ENCODE peak calls at places on chromosome X, in four cellular contexts. One of them, this sample, is unnamed.

GRCh38 chrX:48511561-48511960 is 2.8 kb downstream of the PORCN start:
- DNase-seq in NB4: no peak
- DNase-seq in HL-60: no peak
- DNase-seq in NCI-H2029: no peak
- DNase-seq in this sample: no peak

GRCh38 chrX:104173841-104174240 is 7.6 kb downstream of the FAM199X start:
- DNase-seq in NCI-H2029: no peak
- DNase-seq in NB4: no peak
- DNase-seq in HL-60: no peak
- DNase-seq in this sample: no peak

GRCh38 chrX:79366888-79367749 is at the start of gene ITM2A:
- DNase-seq in NCI-H2029: no peak
- DNase-seq in NB4: peak
- DNase-seq in HL-60: no peak
- DNase-seq in this sample: no peak

GRCh38 chrX:65644621-65645287 is 22.7 kb upstream of the MSN start:
- DNase-seq in HL-60: no peak
- DNase-seq in NCI-H2029: peak
- DNase-seq in NB4: peak
- DNase-seq in this sample: no peak

GRCh38 chrX:68710870-68711576 is 63.6 kb downstream of the STARD8 start:
- DNase-seq in NB4: peak
- DNase-seq in NCI-H2029: no peak
- DNase-seq in HL-60: no peak
- DNase-seq in this sample: no peak

GRCh38 chrX:65677954-65678469 is 10.6 kb downstream of the MSN start:
- DNase-seq in HL-60: no peak
- DNase-seq in NB4: no peak
- DNase-seq in NCI-H2029: no peak
- DNase-seq in this sample: no peak

GRCh38 chrX:49184294-49185061 is 1.7 kb downstream of the PRICKLE3 start:
- DNase-seq in HL-60: no peak
- DNase-seq in NCI-H2029: peak
- DNase-seq in NB4: peak
- DNase-seq in this sample: no peak

GRCh38 chrX:9757366-9757765 is 8.3 kb downstream of the GPR143 start:
- DNase-seq in NCI-H2029: no peak
- DNase-seq in NB4: no peak
- DNase-seq in HL-60: no peak
- DNase-seq in this sample: no peak

GRCh38 chrX:140508958-140509357 is 4.1 kb upstream of the SOX3 start:
- DNase-seq in NCI-H2029: no peak
- DNase-seq in HL-60: no peak
- DNase-seq in NB4: no peak
- DNase-seq in this sample: no peak

GRCh38 chrX:43860646-43861370 is 21.4 kb downstream of the MAOB start:
- DNase-seq in NB4: no peak
- DNase-seq in HL-60: no peak
- DNase-seq in NCI-H2029: peak
- DNase-seq in this sample: no peak

GRCh38 chrX:69238153-69238959 is 73.1 kb upstream of the PJA1 start:
- DNase-seq in NCI-H2029: peak
- DNase-seq in HL-60: no peak
- DNase-seq in NB4: no peak
- DNase-seq in this sample: no peak

GRCh38 chrX:120560405-120560841 is 339 bp downstream of the CUL4B start:
- DNase-seq in NB4: peak
- DNase-seq in HL-60: no peak
- DNase-seq in NCI-H2029: no peak
- DNase-seq in this sample: no peak

GRCh38 chrX:151982217-151982616 is 7.7 kb upstream of the GABRE start:
- DNase-seq in NCI-H2029: peak
- DNase-seq in NB4: peak
- DNase-seq in HL-60: no peak
- DNase-seq in this sample: no peak

GRCh38 chrX:23333842-23334535 is 660 bp upstream of the PTCHD1 start:
- DNase-seq in NCI-H2029: no peak
- DNase-seq in HL-60: no peak
- DNase-seq in NB4: no peak
- DNase-seq in this sample: no peak

GRCh38 chrX:7025471-7025870 is 122.0 kb upstream of the STS start:
- DNase-seq in HL-60: no peak
- DNase-seq in NCI-H2029: no peak
- DNase-seq in NB4: no peak
- DNase-seq in this sample: no peak

GRCh38 chrX:10011261-10011931 is 44.2 kb downstream of the CLDN34 start:
- DNase-seq in NCI-H2029: no peak
- DNase-seq in HL-60: no peak
- DNase-seq in NB4: peak
- DNase-seq in this sample: no peak

GRCh38 chrX:18566748-18567147 is 105.2 kb downstream of the RS1 start:
- DNase-seq in NB4: no peak
- DNase-seq in NCI-H2029: no peak
- DNase-seq in HL-60: no peak
- DNase-seq in this sample: no peak

GRCh38 chrX:48558270-48558669 is 16.0 kb upstream of the RBM3 start:
- DNase-seq in HL-60: no peak
- DNase-seq in NCI-H2029: no peak
- DNase-seq in NB4: no peak
- DNase-seq in this sample: no peak

GRCh38 chrX:138995458-138995857 is 283.9 kb upstream of the FGF13 start:
- DNase-seq in NB4: no peak
- DNase-seq in NCI-H2029: no peak
- DNase-seq in HL-60: no peak
- DNase-seq in this sample: no peak

GRCh38 chrX:69741706-69742105 is 125.8 kb downstream of the EDA start:
- DNase-seq in NB4: no peak
- DNase-seq in NCI-H2029: no peak
- DNase-seq in HL-60: no peak
- DNase-seq in this sample: no peak

GRCh38 chrX:141278306-141278705 is 36.0 kb upstream of the SPANXC start:
- DNase-seq in NCI-H2029: no peak
- DNase-seq in NB4: peak
- DNase-seq in HL-60: no peak
- DNase-seq in this sample: no peak

GRCh38 chrX:107716816-107717700 is 58.5 kb downstream of the TSC22D3 start:
- DNase-seq in NCI-H2029: no peak
- DNase-seq in HL-60: peak
- DNase-seq in NB4: peak
- DNase-seq in this sample: no peak

GRCh38 chrX:112840382-112841113 is at the start of gene AMOT:
- DNase-seq in NCI-H2029: no peak
- DNase-seq in NB4: peak
- DNase-seq in HL-60: peak
- DNase-seq in this sample: no peak

GRCh38 chrX:11566814-11567213 is 98.9 kb downstream of the ARHGAP6 start:
- DNase-seq in HL-60: no peak
- DNase-seq in NCI-H2029: no peak
- DNase-seq in NB4: no peak
- DNase-seq in this sample: no peak

GRCh38 chrX:80512924-80513323 is 92.7 kb downstream of the TENT5D start:
- DNase-seq in NCI-H2029: no peak
- DNase-seq in NB4: no peak
- DNase-seq in HL-60: no peak
- DNase-seq in this sample: no peak

GRCh38 chrX:3244203-3244743 is 102.2 kb downstream of the MXRA5 start:
- DNase-seq in NCI-H2029: no peak
- DNase-seq in NB4: no peak
- DNase-seq in HL-60: no peak
- DNase-seq in this sample: no peak

GRCh38 chrX:75522565-75523411 is at the start of gene ZDHHC15:
- DNase-seq in NB4: peak
- DNase-seq in HL-60: no peak
- DNase-seq in NCI-H2029: no peak
- DNase-seq in this sample: peak

GRCh38 chrX:81957900-81958545 is 756.1 kb downstream of the SH3BGRL start:
- DNase-seq in NB4: peak
- DNase-seq in HL-60: no peak
- DNase-seq in NCI-H2029: no peak
- DNase-seq in this sample: no peak

GRCh38 chrX:136447308-136447707 is 40.4 kb upstream of the BRS3 start:
- DNase-seq in HL-60: no peak
- DNase-seq in NCI-H2029: no peak
- DNase-seq in NB4: no peak
- DNase-seq in this sample: no peak

GRCh38 chrX:131045786-131046185 is 12.4 kb upstream of the ARHGAP36 start:
- DNase-seq in HL-60: no peak
- DNase-seq in NCI-H2029: no peak
- DNase-seq in NB4: no peak
- DNase-seq in this sample: no peak

GRCh38 chrX:13476384-13476783 is 93.0 kb upstream of the EGFL6 start:
- DNase-seq in HL-60: no peak
- DNase-seq in NB4: no peak
- DNase-seq in NCI-H2029: no peak
- DNase-seq in this sample: no peak

GRCh38 chrX:112846787-112847186 is 6.2 kb upstream of the AMOT start:
- DNase-seq in HL-60: no peak
- DNase-seq in NCI-H2029: no peak
- DNase-seq in NB4: no peak
- DNase-seq in this sample: no peak

GRCh38 chrX:110286126-110286525 is 31.8 kb downstream of the AMMECR1 start:
- DNase-seq in HL-60: no peak
- DNase-seq in NB4: peak
- DNase-seq in NCI-H2029: no peak
- DNase-seq in this sample: no peak

GRCh38 chrX:83508006-83508405 is at the start of gene POU3F4:
- DNase-seq in NB4: no peak
- DNase-seq in HL-60: no peak
- DNase-seq in NCI-H2029: no peak
- DNase-seq in this sample: no peak